ENCODE peak calls at places on chromosomes 2 and 18, in six cellular contexts. D is RCC 7860; K is T-helper 9 cell; P is RWPE1; I is T-helper 2 cell; F is stimulated activated CD4-positive, alpha-beta T cell treated with anti-CD3 and anti-CD28 coated beads, Interleukin-12 subunit alpha, Interleukin-12 subunit beta, amount 100 ng/mL, for 4 hours. X is an unnamed sample.

GRCh38 chr2:173058673-173059072 is 17.0 kb upstream of the MAP3K20 start:
- DNase-seq in D (no peak), I (no peak), P (no peak), F (no peak), K (no peak), X (no peak)

GRCh38 chr18:6746386-6746960 is 17.0 kb downstream of the ARHGAP28 start:
- DNase-seq in P (no peak), I (no peak), D (peak; percentile 68), F (no peak), K (no peak), X (no peak)

GRCh38 chr18:79555885-79556284 is 123.7 kb upstream of the CTDP1 start:
- DNase-seq in P (no peak), K (no peak), F (no peak), I (no peak), D (no peak), X (no peak)

GRCh38 chr2:69525261-69525660 is 88.0 kb upstream of the NFU1 start:
- DNase-seq in F (no peak), I (no peak), K (no peak), D (no peak), P (no peak), X (no peak)

GRCh38 chr2:47169784-47170183 is 14.7 kb upstream of the STPG4 start:
- DNase-seq in P (no peak), D (no peak), I (no peak), F (no peak), K (no peak), X (no peak)

GRCh38 chr2:76378140-76378539 is 667.4 kb upstream of the GCFC2 start:
- DNase-seq in F (no peak), K (no peak), I (no peak), D (no peak), P (no peak), X (no peak)

GRCh38 chr2:145221032-145221431 is 701.1 kb upstream of the ZEB2 start:
- DNase-seq in K (no peak), F (no peak), P (no peak), D (no peak), I (no peak), X (no peak)

GRCh38 chr2:239726091-239726591 is 299.0 kb downstream of the NDUFA10 start:
- DNase-seq in P (no peak), D (no peak), F (no peak), I (no peak), K (no peak), X (no peak)

GRCh38 chr2:216083464-216084279 is 2.0 kb downstream of the TMEM169 start:
- DNase-seq in P (no peak), D (peak; percentile 93), I (no peak), F (no peak), K (no peak), X (no peak)

GRCh38 chr2:151260492-151261239 is 997 bp downstream of the RBM43 start:
- DNase-seq in P (no peak), I (no peak), D (no peak), F (no peak), K (no peak), X (no peak)

GRCh38 chr2:164868563-164869419 is 27.2 kb upstream of the COBLL1 start:
- DNase-seq in F (no peak), D (no peak), P (no peak), K (no peak), I (no peak), X (no peak)

GRCh38 chr2:14016289-14016955 is 616.1 kb upstream of the LRATD1 start:
- DNase-seq in F (no peak), I (no peak), D (no peak), P (no peak), K (no peak), X (no peak)

GRCh38 chr2:207673431-207673830 is 38.0 kb upstream of the CCNYL1 start:
- DNase-seq in I (no peak), K (no peak), F (no peak), P (no peak), D (no peak), X (no peak)

GRCh38 chr2:225233234-225233633 is 166.3 kb upstream of the NYAP2 start:
- DNase-seq in P (no peak), D (no peak), K (no peak), F (no peak), I (no peak), X (no peak)

GRCh38 chr2:61178603-61179545 is 16.9 kb downstream of the C2orf74 start:
- DNase-seq in I (no peak), K (no peak), P (no peak), D (no peak), F (no peak), X (no peak)

GRCh38 chr2:196551014-196551413 is 88.5 kb upstream of the CCDC150 start:
- DNase-seq in D (no peak), P (no peak), I (no peak), F (no peak), K (no peak), X (no peak)

GRCh38 chr2:135052042-135052876 is at the start of gene RAB3GAP1:
- DNase-seq in D (peak; percentile 74), P (peak; percentile 86), F (peak; percentile 80), K (peak; percentile 88), I (peak; percentile 98), X (peak; percentile 86)

GRCh38 chr2:207734264-207734635 is 22.8 kb downstream of the CCNYL1 start:
- DNase-seq in I (no peak), P (no peak), K (no peak), F (no peak), D (peak; percentile 45), X (no peak)

GRCh38 chr18:4734903-4735302 is 279.8 kb upstream of the DLGAP1 start:
- DNase-seq in P (no peak), F (no peak), D (no peak), I (no peak), K (no peak), X (no peak)

GRCh38 chr2:215363461-215364156 is 51.8 kb downstream of the ATIC start:
- DNase-seq in F (no peak), P (no peak), D (no peak), K (no peak), I (no peak), X (no peak)